ENCODE peak calls at places on chromosomes 2 and 18, in five cellular contexts. One of them, this sample, is unnamed.
A peak's percentile ranks its signal among the peaks of the same experiment; 100 is the strongest.

GRCh38 chr2:138276367-138276766 is 225.2 kb upstream of the SPOPL start:
- DNase-seq in IMR-90: peak; percentile 17
- DNase-seq in CD4-positive, alpha-beta memory T cell: no peak
- DNase-seq in esophagus squamous epithelium: no peak
- DNase-seq in right atrium auricular region: no peak
- DNase-seq in this sample: no peak

GRCh38 chr2:99471635-99472326 is 18.0 kb downstream of the REV1 start:
- DNase-seq in IMR-90: no peak
- DNase-seq in CD4-positive, alpha-beta memory T cell: no peak
- DNase-seq in esophagus squamous epithelium: no peak
- DNase-seq in right atrium auricular region: no peak
- DNase-seq in this sample: no peak

GRCh38 chr18:48539406-48540328 is 836 bp downstream of the CTIF start:
- DNase-seq in CD4-positive, alpha-beta memory T cell: peak; percentile 30
- DNase-seq in IMR-90: peak; percentile 59
- DNase-seq in right atrium auricular region: peak; percentile 65
- DNase-seq in esophagus squamous epithelium: no peak
- DNase-seq in this sample: peak; percentile 76

GRCh38 chr2:72138921-72139381 is 8.7 kb downstream of the CYP26B1 start:
- DNase-seq in IMR-90: no peak
- DNase-seq in right atrium auricular region: no peak
- DNase-seq in CD4-positive, alpha-beta memory T cell: no peak
- DNase-seq in esophagus squamous epithelium: no peak
- DNase-seq in this sample: no peak

GRCh38 chr2:18837233-18837632 is 247.9 kb upstream of the NT5C1B start:
- DNase-seq in IMR-90: no peak
- DNase-seq in esophagus squamous epithelium: no peak
- DNase-seq in CD4-positive, alpha-beta memory T cell: no peak
- DNase-seq in right atrium auricular region: no peak
- DNase-seq in this sample: no peak

GRCh38 chr2:232113821-232114220 is 152.3 kb downstream of the DIS3L2 start:
- DNase-seq in right atrium auricular region: no peak
- DNase-seq in CD4-positive, alpha-beta memory T cell: no peak
- DNase-seq in IMR-90: peak; percentile 24
- DNase-seq in esophagus squamous epithelium: no peak
- DNase-seq in this sample: no peak

GRCh38 chr2:169891593-169892298 is 64.5 kb downstream of the UBR3 start:
- DNase-seq in esophagus squamous epithelium: no peak
- DNase-seq in CD4-positive, alpha-beta memory T cell: no peak
- DNase-seq in IMR-90: peak; percentile 80
- DNase-seq in right atrium auricular region: no peak
- DNase-seq in this sample: no peak

GRCh38 chr2:203740741-203741363 is 34.4 kb downstream of the CD28 start:
- DNase-seq in right atrium auricular region: no peak
- DNase-seq in esophagus squamous epithelium: no peak
- DNase-seq in IMR-90: peak; percentile 51
- DNase-seq in CD4-positive, alpha-beta memory T cell: peak; percentile 86
- DNase-seq in this sample: no peak

GRCh38 chr2:65781756-65782155 is 349.4 kb upstream of the SPRED2 start:
- DNase-seq in IMR-90: no peak
- DNase-seq in right atrium auricular region: no peak
- DNase-seq in esophagus squamous epithelium: no peak
- DNase-seq in CD4-positive, alpha-beta memory T cell: no peak
- DNase-seq in this sample: no peak

GRCh38 chr2:44548221-44549098 is 186.7 kb downstream of the CAMKMT start:
- DNase-seq in esophagus squamous epithelium: no peak
- DNase-seq in right atrium auricular region: no peak
- DNase-seq in CD4-positive, alpha-beta memory T cell: no peak
- DNase-seq in IMR-90: no peak
- DNase-seq in this sample: no peak

GRCh38 chr2:174634130-174635014 is 36.8 kb upstream of the WIPF1 start:
- DNase-seq in right atrium auricular region: no peak
- DNase-seq in IMR-90: peak; percentile 12
- DNase-seq in esophagus squamous epithelium: no peak
- DNase-seq in CD4-positive, alpha-beta memory T cell: peak; percentile 51
- DNase-seq in this sample: peak; percentile 66

DNA sequence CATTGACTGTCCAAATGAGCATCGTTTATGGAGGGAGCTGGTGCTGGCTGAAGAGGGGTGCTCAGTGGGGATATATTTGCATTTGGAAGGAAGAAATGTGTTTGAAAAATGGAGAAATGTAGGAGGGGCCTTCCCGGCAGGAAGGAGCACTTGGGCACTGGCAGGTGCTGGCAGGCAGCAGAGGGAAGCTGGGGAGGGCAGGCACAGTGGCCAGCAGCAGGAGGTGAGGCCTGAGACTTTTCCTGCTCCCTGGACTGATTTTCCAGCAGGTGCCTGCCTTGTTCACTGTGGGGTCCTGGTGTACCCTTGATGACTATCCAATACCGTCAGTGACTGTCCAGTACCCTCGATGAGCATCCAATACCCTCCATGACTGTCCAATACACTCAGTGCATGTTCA is 20.8 kb upstream of the HPCAL1 start:
- DNase-seq in IMR-90: no peak
- DNase-seq in CD4-positive, alpha-beta memory T cell: no peak
- DNase-seq in right atrium auricular region: no peak
- DNase-seq in esophagus squamous epithelium: no peak
- DNase-seq in this sample: peak; percentile 13
- H3K4me1 ChIP-seq in IMR-90: peaks cover 31% of the 10 kb centered on the region
- H3K4me1 ChIP-seq in CD4-positive, alpha-beta memory T cell: peaks cover 10% of the 10 kb centered on the region
- H3K4me1 ChIP-seq in right atrium auricular region: peaks cover 43% of the 10 kb centered on the region
- H3K4me1 ChIP-seq in esophagus squamous epithelium: peaks cover 27% of the 10 kb centered on the region
- H3K4me1 ChIP-seq in this sample: peaks cover 30% of the 10 kb centered on the region

GRCh38 chr2:185012643-185013042 is 414.3 kb downstream of the ZNF804A start:
- DNase-seq in CD4-positive, alpha-beta memory T cell: no peak
- DNase-seq in right atrium auricular region: no peak
- DNase-seq in esophagus squamous epithelium: no peak
- DNase-seq in IMR-90: peak; percentile 1
- DNase-seq in this sample: no peak

DNA sequence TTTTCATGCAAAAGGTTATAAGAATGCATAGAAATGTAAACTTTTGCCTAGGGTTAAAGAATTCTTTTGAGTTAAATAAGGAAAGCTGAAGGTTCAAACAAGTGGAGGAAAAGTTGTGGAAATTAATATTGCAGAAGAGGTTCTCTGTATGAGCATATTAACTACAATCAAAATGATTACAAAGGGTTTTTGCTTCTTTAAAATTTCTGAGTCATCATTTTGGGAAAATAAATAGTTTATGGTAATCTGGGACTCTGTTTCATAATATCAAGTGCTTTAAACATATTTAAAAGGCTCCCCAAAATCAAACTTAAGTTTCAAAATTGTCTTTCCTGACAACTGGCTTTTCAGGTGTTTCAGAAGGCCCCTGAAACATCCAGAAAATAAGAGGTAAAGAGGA is 415.7 kb downstream of the ZNF804A start:
- DNase-seq in IMR-90: no peak
- DNase-seq in CD4-positive, alpha-beta memory T cell: no peak
- DNase-seq in esophagus squamous epithelium: no peak
- DNase-seq in right atrium auricular region: no peak
- DNase-seq in this sample: no peak
- H3K9me3 ChIP-seq in IMR-90: peaks cover 13% of the 10 kb centered on the region
- H3K9me3 ChIP-seq in CD4-positive, alpha-beta memory T cell: no peaks in the 10 kb centered on the region
- H3K9me3 ChIP-seq in esophagus squamous epithelium: no peaks in the 10 kb centered on the region
- H3K9me3 ChIP-seq in right atrium auricular region: peaks cover 8% of the 10 kb centered on the region
- H3K9me3 ChIP-seq in this sample: peaks cover 16% of the 10 kb centered on the region

GRCh38 chr18:23814977-23815614 is 125.8 kb downstream of the LAMA3 start:
- DNase-seq in esophagus squamous epithelium: no peak
- DNase-seq in CD4-positive, alpha-beta memory T cell: no peak
- DNase-seq in IMR-90: no peak
- DNase-seq in right atrium auricular region: no peak
- DNase-seq in this sample: no peak
- H3K4me1 ChIP-seq in esophagus squamous epithelium: no peaks in the 10 kb centered on the region
- H3K4me1 ChIP-seq in CD4-positive, alpha-beta memory T cell: peaks cover 9% of the 10 kb centered on the region
- H3K4me1 ChIP-seq in IMR-90: no peaks in the 10 kb centered on the region
- H3K4me1 ChIP-seq in right atrium auricular region: no peaks in the 10 kb centered on the region
- H3K4me1 ChIP-seq in this sample: peaks cover 2% of the 10 kb centered on the region

GRCh38 chr2:13650586-13651180 is 933.9 kb downstream of the TRIB2 start:
- DNase-seq in esophagus squamous epithelium: no peak
- DNase-seq in IMR-90: no peak
- DNase-seq in CD4-positive, alpha-beta memory T cell: no peak
- DNase-seq in right atrium auricular region: no peak
- DNase-seq in this sample: no peak
- H3K9me3 ChIP-seq in esophagus squamous epithelium: no peaks in the 10 kb centered on the region
- H3K9me3 ChIP-seq in IMR-90: peaks cover 4% of the 10 kb centered on the region
- H3K9me3 ChIP-seq in CD4-positive, alpha-beta memory T cell: no peaks in the 10 kb centered on the region
- H3K9me3 ChIP-seq in right atrium auricular region: no peaks in the 10 kb centered on the region
- H3K9me3 ChIP-seq in this sample: no peaks in the 10 kb centered on the region

GRCh38 chr2:10238396-10238795 is 64.3 kb upstream of the HPCAL1 start:
- DNase-seq in CD4-positive, alpha-beta memory T cell: no peak
- DNase-seq in esophagus squamous epithelium: no peak
- DNase-seq in IMR-90: no peak
- DNase-seq in right atrium auricular region: no peak
- DNase-seq in this sample: peak; percentile 32
- H3K4me1 ChIP-seq in CD4-positive, alpha-beta memory T cell: no peaks in the 10 kb centered on the region
- H3K4me1 ChIP-seq in esophagus squamous epithelium: no peaks in the 10 kb centered on the region
- H3K4me1 ChIP-seq in IMR-90: no peaks in the 10 kb centered on the region
- H3K4me1 ChIP-seq in right atrium auricular region: no peaks in the 10 kb centered on the region
- H3K4me1 ChIP-seq in this sample: no peaks in the 10 kb centered on the region